ENCODE peak calls at places on chromosomes 5 and 9, in four cellular contexts. H is stimulated activated CD4-positive, alpha-beta T cell treated with anti-CD3 and anti-CD28 coated beads, Interleukin-15, amount 100 ng/mL, for 1 hour; Z is fibroblast of the conjunctiva; E is activated T-cell treated with anti-CD3 and anti-CD28 coated beads for 1 hour. U is an unnamed sample.

GRCh38 chr5:38672059-38672791 is 115.8 kb upstream of the LIFR start:
- DNase-seq in H (no peak), E (no peak), Z (peak; percentile 53), U (no peak)

GRCh38 chr9:114462791-114463190 is 42.5 kb downstream of the WHRN start:
- DNase-seq in Z (no peak), E (no peak), H (no peak), U (no peak)

GRCh38 chr5:15020731-15021130 is 149.2 kb upstream of the ANKH start:
- DNase-seq in E (no peak), H (no peak), Z (no peak), U (no peak)

GRCh38 chr5:39448504-39449128 is 23.8 kb upstream of the DAB2 start:
- DNase-seq in H (no peak), Z (no peak), E (no peak), U (no peak)

GRCh38 chr5:98454407-98454806 is 319.1 kb upstream of the RGMB start:
- DNase-seq in Z (no peak), E (no peak), H (no peak), U (no peak)

GRCh38 chr5:92991681-92992472 is 589.1 kb downstream of the NR2F1-AS1 start:
- DNase-seq in E (no peak), H (no peak), Z (no peak), U (no peak)

GRCh38 chr5:130546216-130546615 is 618.8 kb downstream of the HINT1 start:
- DNase-seq in H (no peak), Z (no peak), E (no peak), U (no peak)

GRCh38 chr5:169840405-169840804 is 139.9 kb downstream of the INSYN2B start:
- DNase-seq in E (no peak), Z (no peak), H (no peak), U (no peak)

GRCh38 chr9:121473229-121473628 is 26.4 kb downstream of the GGTA1 start:
- DNase-seq in Z (no peak), E (no peak), H (no peak), U (no peak)

GRCh38 chr9:113488071-113488470 is 24.5 kb downstream of the RGS3 start:
- DNase-seq in Z (no peak), H (no peak), E (no peak), U (no peak)

GRCh38 chr9:104944356-104944755 is 16.4 kb upstream of the ABCA1 start:
- DNase-seq in E (no peak), H (no peak), Z (no peak), U (no peak)

GRCh38 chr9:18228101-18228500 is 245.9 kb upstream of the ADAMTSL1 start:
- DNase-seq in Z (no peak), H (no peak), E (no peak), U (no peak)

GRCh38 chr5:172777381-172778222 is 6.6 kb upstream of the DUSP1 start:
- DNase-seq in E (peak; percentile 68), Z (peak; percentile 72), H (peak; percentile 51), U (peak; percentile 82)

GRCh38 chr9:40884072-40884901 is 244.2 kb downstream of the FOXD4L6 start:
- DNase-seq in H (no peak), Z (no peak), E (no peak), U (peak; percentile 47)

GRCh38 chr9:87372401-87372851 is 125.2 kb upstream of the DAPK1 start:
- DNase-seq in H (no peak), E (no peak), Z (no peak), U (no peak)

GRCh38 chr5:179153921-179154345 is 93.8 kb downstream of the ZNF354C start:
- DNase-seq in E (no peak), Z (no peak), H (no peak), U (no peak)

GRCh38 chr5:10913846-10914245 is 152.8 kb upstream of the DAP start:
- DNase-seq in H (no peak), E (no peak), Z (peak; percentile 6), U (no peak)

U was measured in CD8-positive, alpha-beta T cell.